ENCODE peak calls at places on chromosomes 6 and 20, in seven cellular contexts. One of them, this sample, is unnamed.

GRCh38 chr6:56255370-56255769 is 8.0 kb upstream of the COL21A1 start:
- DNase-seq in GM12878: no peak
- DNase-seq in K562: no peak
- DNase-seq in HepG2: no peak
- DNase-seq in SK-N-SH: no peak
- DNase-seq in HCT116: no peak
- DNase-seq in H1: no peak
- DNase-seq in this sample: no peak

GRCh38 chr6:30500421-30501069 is 11.2 kb downstream of the HLA-E start:
- DNase-seq in HCT116: no peak
- DNase-seq in HepG2: no peak
- DNase-seq in GM12878: no peak
- DNase-seq in H1: no peak
- DNase-seq in K562: peak; percentile 20
- DNase-seq in SK-N-SH: no peak
- DNase-seq in this sample: no peak

GRCh38 chr6:33719326-33719987 is 8.0 kb upstream of the UQCC2 start:
- DNase-seq in HCT116: no peak
- DNase-seq in HepG2: no peak
- DNase-seq in K562: no peak
- DNase-seq in SK-N-SH: no peak
- DNase-seq in H1: no peak
- DNase-seq in GM12878: no peak
- DNase-seq in this sample: no peak

GRCh38 chr6:34964564-34964963 is 75.5 kb downstream of the ANKS1A start:
- DNase-seq in HepG2: no peak
- DNase-seq in GM12878: no peak
- DNase-seq in K562: no peak
- DNase-seq in SK-N-SH: no peak
- DNase-seq in H1: no peak
- DNase-seq in HCT116: no peak
- DNase-seq in this sample: no peak

GRCh38 chr6:158703840-158704822 is 54.3 kb downstream of the SYTL3 start:
- DNase-seq in HepG2: peak; percentile 64
- DNase-seq in H1: peak; percentile 41
- DNase-seq in SK-N-SH: peak; percentile 93
- DNase-seq in K562: peak; percentile 92
- DNase-seq in GM12878: no peak
- DNase-seq in HCT116: peak; percentile 82
- DNase-seq in this sample: peak; percentile 66

GRCh38 chr6:139474145-139475108 is 100.0 kb upstream of the CITED2 start:
- DNase-seq in H1: no peak
- DNase-seq in HepG2: no peak
- DNase-seq in GM12878: no peak
- DNase-seq in K562: peak; percentile 42
- DNase-seq in SK-N-SH: no peak
- DNase-seq in HCT116: no peak
- DNase-seq in this sample: peak; percentile 3

GRCh38 chr6:66865771-66866170 is 1158.7 kb upstream of the EYS start:
- DNase-seq in K562: no peak
- DNase-seq in SK-N-SH: no peak
- DNase-seq in H1: no peak
- DNase-seq in HCT116: no peak
- DNase-seq in GM12878: no peak
- DNase-seq in HepG2: no peak
- DNase-seq in this sample: no peak

GRCh38 chr6:113570651-113571050 is 286.5 kb upstream of the MARCKS start:
- DNase-seq in H1: no peak
- DNase-seq in GM12878: no peak
- DNase-seq in HCT116: no peak
- DNase-seq in SK-N-SH: no peak
- DNase-seq in HepG2: no peak
- DNase-seq in K562: no peak
- DNase-seq in this sample: no peak

GRCh38 chr6:94736231-94736630 is 841.1 kb upstream of the MANEA start:
- DNase-seq in SK-N-SH: no peak
- DNase-seq in GM12878: no peak
- DNase-seq in H1: no peak
- DNase-seq in HCT116: no peak
- DNase-seq in K562: no peak
- DNase-seq in HepG2: no peak
- DNase-seq in this sample: no peak

GRCh38 chr20:20785226-20785625 is 72.8 kb upstream of the RALGAPA2 start:
- DNase-seq in H1: no peak
- DNase-seq in K562: no peak
- DNase-seq in HCT116: no peak
- DNase-seq in SK-N-SH: no peak
- DNase-seq in HepG2: no peak
- DNase-seq in GM12878: no peak
- DNase-seq in this sample: no peak

GRCh38 chr20:25089096-25089495 is 7.2 kb upstream of the VSX1 start:
- DNase-seq in H1: no peak
- DNase-seq in K562: no peak
- DNase-seq in HCT116: no peak
- DNase-seq in SK-N-SH: no peak
- DNase-seq in HepG2: no peak
- DNase-seq in GM12878: no peak
- DNase-seq in this sample: no peak

GRCh38 chr6:15359335-15359862 is 113.5 kb downstream of the JARID2 start:
- DNase-seq in H1: no peak
- DNase-seq in K562: no peak
- DNase-seq in HepG2: no peak
- DNase-seq in GM12878: peak; percentile 71
- DNase-seq in SK-N-SH: no peak
- DNase-seq in HCT116: no peak
- DNase-seq in this sample: no peak

GRCh38 chr6:31004794-31005193 is 5.5 kb upstream of the MUC22 start:
- DNase-seq in GM12878: no peak
- DNase-seq in SK-N-SH: no peak
- DNase-seq in HCT116: no peak
- DNase-seq in K562: no peak
- DNase-seq in H1: no peak
- DNase-seq in HepG2: no peak
- DNase-seq in this sample: no peak

GRCh38 chr20:25584905-25585704 is at the start of gene NINL:
- DNase-seq in H1: peak; percentile 47
- DNase-seq in HepG2: peak; percentile 82
- DNase-seq in K562: peak; percentile 24
- DNase-seq in SK-N-SH: peak; percentile 97
- DNase-seq in HCT116: no peak
- DNase-seq in GM12878: no peak
- DNase-seq in this sample: peak; percentile 73

GRCh38 chr6:2432258-2432657 is 186.9 kb upstream of the GMDS start:
- DNase-seq in H1: no peak
- DNase-seq in SK-N-SH: no peak
- DNase-seq in HCT116: peak; percentile 26
- DNase-seq in HepG2: no peak
- DNase-seq in K562: no peak
- DNase-seq in GM12878: no peak
- DNase-seq in this sample: no peak

GRCh38 chr20:36318166-36318565 is 12.0 kb downstream of the DLGAP4 start:
- DNase-seq in GM12878: no peak
- DNase-seq in H1: no peak
- DNase-seq in HCT116: no peak
- DNase-seq in K562: no peak
- DNase-seq in SK-N-SH: peak; percentile 71
- DNase-seq in HepG2: no peak
- DNase-seq in this sample: no peak

GRCh38 chr6:144710207-144710606 is 425.1 kb downstream of the UTRN start:
- DNase-seq in K562: no peak
- DNase-seq in HCT116: no peak
- DNase-seq in H1: no peak
- DNase-seq in GM12878: no peak
- DNase-seq in HepG2: no peak
- DNase-seq in SK-N-SH: no peak
- DNase-seq in this sample: no peak

GRCh38 chr6:143498428-143498827 is 13.1 kb downstream of the FUCA2 start:
- DNase-seq in GM12878: no peak
- DNase-seq in K562: no peak
- DNase-seq in HepG2: no peak
- DNase-seq in HCT116: no peak
- DNase-seq in SK-N-SH: no peak
- DNase-seq in H1: no peak
- DNase-seq in this sample: no peak

GRCh38 chr6:147347882-147348214 is 143.6 kb downstream of the STXBP5 start:
- DNase-seq in HCT116: no peak
- DNase-seq in HepG2: no peak
- DNase-seq in SK-N-SH: no peak
- DNase-seq in H1: no peak
- DNase-seq in K562: no peak
- DNase-seq in GM12878: no peak
- DNase-seq in this sample: no peak

GRCh38 chr20:17520583-17520982 is 10.6 kb downstream of the BFSP1 start:
- DNase-seq in K562: no peak
- DNase-seq in H1: no peak
- DNase-seq in SK-N-SH: no peak
- DNase-seq in HepG2: no peak
- DNase-seq in GM12878: no peak
- DNase-seq in HCT116: no peak
- DNase-seq in this sample: peak; percentile 75

GRCh38 chr6:5676701-5677100 is 330.0 kb downstream of the NRN1 start:
- DNase-seq in HepG2: no peak
- DNase-seq in GM12878: no peak
- DNase-seq in H1: no peak
- DNase-seq in HCT116: no peak
- DNase-seq in K562: no peak
- DNase-seq in SK-N-SH: no peak
- DNase-seq in this sample: no peak

GRCh38 chr20:24339179-24339578 is 130.2 kb upstream of the SYNDIG1 start:
- DNase-seq in H1: no peak
- DNase-seq in SK-N-SH: no peak
- DNase-seq in K562: no peak
- DNase-seq in HepG2: no peak
- DNase-seq in GM12878: no peak
- DNase-seq in HCT116: no peak
- DNase-seq in this sample: no peak

GRCh38 chr6:162108041-162108440 is 619.5 kb downstream of the PRKN start:
- DNase-seq in SK-N-SH: no peak
- DNase-seq in HepG2: no peak
- DNase-seq in GM12878: no peak
- DNase-seq in HCT116: no peak
- DNase-seq in H1: no peak
- DNase-seq in K562: no peak
- DNase-seq in this sample: no peak

GRCh38 chr6:149025061-149025460 is 278.2 kb downstream of the UST start:
- DNase-seq in K562: no peak
- DNase-seq in HepG2: no peak
- DNase-seq in H1: no peak
- DNase-seq in HCT116: no peak
- DNase-seq in GM12878: no peak
- DNase-seq in SK-N-SH: no peak
- DNase-seq in this sample: no peak

GRCh38 chr6:149027484-149027883 is 280.7 kb downstream of the UST start:
- DNase-seq in SK-N-SH: no peak
- DNase-seq in K562: no peak
- DNase-seq in HepG2: no peak
- DNase-seq in HCT116: no peak
- DNase-seq in GM12878: no peak
- DNase-seq in H1: no peak
- DNase-seq in this sample: no peak

GRCh38 chr6:149028767-149029405 is 282.1 kb downstream of the UST start:
- DNase-seq in GM12878: peak; percentile 72
- DNase-seq in HepG2: peak; percentile 96
- DNase-seq in SK-N-SH: peak; percentile 67
- DNase-seq in H1: no peak
- DNase-seq in HCT116: peak; percentile 88
- DNase-seq in K562: peak; percentile 65
- DNase-seq in this sample: peak; percentile 88

GRCh38 chr6:149024361-149024760 is 277.5 kb downstream of the UST start:
- DNase-seq in K562: no peak
- DNase-seq in GM12878: no peak
- DNase-seq in HepG2: no peak
- DNase-seq in H1: no peak
- DNase-seq in HCT116: no peak
- DNase-seq in SK-N-SH: no peak
- DNase-seq in this sample: no peak

DNA sequence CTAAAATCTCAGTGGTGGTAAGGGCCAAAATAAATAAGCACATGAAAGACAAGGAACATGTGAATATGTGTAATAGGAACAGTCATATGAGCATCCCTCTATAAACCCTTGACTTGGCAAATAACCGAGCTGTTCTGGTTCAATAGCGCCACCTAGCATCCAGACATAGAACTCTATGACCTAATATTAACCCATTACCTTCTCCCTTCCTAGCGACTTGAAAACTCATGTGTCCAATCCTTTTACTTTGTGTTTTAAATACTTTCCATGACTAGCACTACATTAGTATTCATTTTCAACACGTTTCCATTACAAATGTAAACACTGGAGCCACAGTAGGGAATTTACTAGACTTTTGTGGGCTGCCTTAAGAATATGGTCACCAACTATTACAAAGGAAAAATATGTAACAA is 279.7 kb downstream of the UST start:
- DNase-seq in GM12878: no peak
- DNase-seq in HCT116: peak; percentile 70
- DNase-seq in H1: no peak
- DNase-seq in HepG2: peak; percentile 48
- DNase-seq in K562: peak; percentile 58
- DNase-seq in SK-N-SH: peak; percentile 32
- DNase-seq in this sample: peak; percentile 74
- TF ChIP-seq JUND in GM12878: no peak
- TF ChIP-seq JUND in HCT116: peak; percentile 26
- TF ChIP-seq JUND in H1: peak; percentile 90
- TF ChIP-seq JUND in HepG2: no peak
- TF ChIP-seq JUND in K562: peak; percentile 89
- TF ChIP-seq JUND in SK-N-SH: no peak
- TF ChIP-seq JUND in this sample: no peak

DNA sequence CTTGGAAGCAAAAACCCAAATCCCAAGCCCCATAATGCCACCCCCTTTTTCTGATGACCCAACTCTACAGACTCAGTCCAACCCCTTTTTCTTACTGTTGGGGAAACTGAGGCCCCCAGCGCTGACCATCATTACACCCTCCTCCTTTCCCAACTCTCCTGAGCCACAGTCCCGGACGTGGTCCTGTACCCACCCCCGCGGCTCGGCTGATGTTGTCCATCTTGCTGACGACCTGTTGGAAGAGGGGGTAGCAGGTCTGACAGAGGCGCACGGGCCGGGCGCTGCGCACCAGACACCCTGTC is 533 bp downstream of the OSTM1 start:
- DNase-seq in SK-N-SH: no peak
- DNase-seq in K562: no peak
- DNase-seq in HCT116: no peak
- DNase-seq in HepG2: peak; percentile 3
- DNase-seq in H1: no peak
- DNase-seq in GM12878: no peak
- DNase-seq in this sample: no peak
- TF ChIP-seq JUND in SK-N-SH: no peak
- TF ChIP-seq JUND in K562: no peak
- TF ChIP-seq JUND in HCT116: no peak
- TF ChIP-seq JUND in HepG2: no peak
- TF ChIP-seq JUND in H1: no peak
- TF ChIP-seq JUND in GM12878: no peak
- TF ChIP-seq JUND in this sample: no peak

GRCh38 chr6:149566372-149567193 is at the start of gene GINM1:
- DNase-seq in H1: no peak
- DNase-seq in K562: peak; percentile 62
- DNase-seq in HepG2: peak; percentile 44
- DNase-seq in GM12878: no peak
- DNase-seq in SK-N-SH: peak; percentile 52
- DNase-seq in HCT116: no peak
- DNase-seq in this sample: peak; percentile 16
- TF ChIP-seq JUND in H1: no peak
- TF ChIP-seq JUND in K562: no peak
- TF ChIP-seq JUND in HepG2: no peak
- TF ChIP-seq JUND in GM12878: no peak
- TF ChIP-seq JUND in SK-N-SH: no peak
- TF ChIP-seq JUND in HCT116: no peak
- TF ChIP-seq JUND in this sample: no peak

GRCh38 chr6:37209461-37210205 is 39.7 kb downstream of the PIM1 start:
- DNase-seq in SK-N-SH: no peak
- DNase-seq in HCT116: no peak
- DNase-seq in H1: no peak
- DNase-seq in K562: no peak
- DNase-seq in GM12878: no peak
- DNase-seq in HepG2: no peak
- DNase-seq in this sample: no peak
- TF ChIP-seq JUND in SK-N-SH: no peak
- TF ChIP-seq JUND in HCT116: no peak
- TF ChIP-seq JUND in H1: no peak
- TF ChIP-seq JUND in K562: no peak
- TF ChIP-seq JUND in GM12878: no peak
- TF ChIP-seq JUND in HepG2: no peak
- TF ChIP-seq JUND in this sample: no peak

This sample was measured in T47D.